ENCODE peak calls at places on chromosomes 1 and 21, in eight cellular contexts. One of them, this sample, is unnamed.

GRCh38 chr1:43997295-43997694 is 5.9 kb downstream of the CCDC24 start:
- DNase-seq in kidney epithelial cell: no peak
- DNase-seq in fibroblast of pulmonary artery: no peak
- DNase-seq in SK-N-SH: peak
- DNase-seq in left ventricle myocardium inferior: no peak
- DNase-seq in CD8-positive, alpha-beta T cell: peak
- DNase-seq in pancreas: no peak
- DNase-seq in astrocyte of the cerebellum: no peak
- DNase-seq in this sample: no peak

GRCh38 chr1:203163891-203164635 is 11.6 kb downstream of the MYBPH start:
- DNase-seq in kidney epithelial cell: no peak
- DNase-seq in fibroblast of pulmonary artery: no peak
- DNase-seq in SK-N-SH: no peak
- DNase-seq in left ventricle myocardium inferior: no peak
- DNase-seq in CD8-positive, alpha-beta T cell: no peak
- DNase-seq in pancreas: no peak
- DNase-seq in astrocyte of the cerebellum: no peak
- DNase-seq in this sample: no peak

GRCh38 chr1:93591291-93591832 is 90.3 kb downstream of the BCAR3 start:
- DNase-seq in kidney epithelial cell: no peak
- DNase-seq in fibroblast of pulmonary artery: no peak
- DNase-seq in SK-N-SH: no peak
- DNase-seq in left ventricle myocardium inferior: no peak
- DNase-seq in CD8-positive, alpha-beta T cell: no peak
- DNase-seq in pancreas: peak
- DNase-seq in astrocyte of the cerebellum: no peak
- DNase-seq in this sample: no peak

GRCh38 chr1:89633103-89633744 is at the start of gene LRRC8C:
- DNase-seq in kidney epithelial cell: no peak
- DNase-seq in fibroblast of pulmonary artery: peak
- DNase-seq in SK-N-SH: peak
- DNase-seq in left ventricle myocardium inferior: peak
- DNase-seq in CD8-positive, alpha-beta T cell: peak
- DNase-seq in pancreas: peak
- DNase-seq in astrocyte of the cerebellum: no peak
- DNase-seq in this sample: no peak

GRCh38 chr1:244672961-244673695 is 20.2 kb downstream of the DESI2 start:
- DNase-seq in kidney epithelial cell: no peak
- DNase-seq in fibroblast of pulmonary artery: peak
- DNase-seq in SK-N-SH: peak
- DNase-seq in left ventricle myocardium inferior: peak
- DNase-seq in CD8-positive, alpha-beta T cell: no peak
- DNase-seq in pancreas: no peak
- DNase-seq in astrocyte of the cerebellum: no peak
- DNase-seq in this sample: peak

GRCh38 chr1:226364129-226364899 is 43.6 kb downstream of the PARP1 start:
- DNase-seq in kidney epithelial cell: no peak
- DNase-seq in fibroblast of pulmonary artery: peak
- DNase-seq in SK-N-SH: peak
- DNase-seq in left ventricle myocardium inferior: peak
- DNase-seq in CD8-positive, alpha-beta T cell: no peak
- DNase-seq in pancreas: no peak
- DNase-seq in astrocyte of the cerebellum: no peak
- DNase-seq in this sample: no peak

GRCh38 chr1:70072239-70072751 is 133.1 kb downstream of the LRRC40 start:
- DNase-seq in kidney epithelial cell: peak
- DNase-seq in fibroblast of pulmonary artery: peak
- DNase-seq in SK-N-SH: no peak
- DNase-seq in left ventricle myocardium inferior: no peak
- DNase-seq in CD8-positive, alpha-beta T cell: no peak
- DNase-seq in pancreas: no peak
- DNase-seq in astrocyte of the cerebellum: peak
- DNase-seq in this sample: peak

GRCh38 chr1:185341196-185341781 is 24.2 kb upstream of the IVNS1ABP start:
- DNase-seq in kidney epithelial cell: no peak
- DNase-seq in fibroblast of pulmonary artery: no peak
- DNase-seq in SK-N-SH: no peak
- DNase-seq in left ventricle myocardium inferior: no peak
- DNase-seq in CD8-positive, alpha-beta T cell: no peak
- DNase-seq in pancreas: no peak
- DNase-seq in astrocyte of the cerebellum: no peak
- DNase-seq in this sample: no peak

GRCh38 chr1:239189998-239190512 is 196.3 kb upstream of the CHRM3 start:
- DNase-seq in kidney epithelial cell: no peak
- DNase-seq in fibroblast of pulmonary artery: no peak
- DNase-seq in SK-N-SH: no peak
- DNase-seq in left ventricle myocardium inferior: no peak
- DNase-seq in CD8-positive, alpha-beta T cell: no peak
- DNase-seq in pancreas: no peak
- DNase-seq in astrocyte of the cerebellum: no peak
- DNase-seq in this sample: no peak

GRCh38 chr1:197156692-197157091 is 10.2 kb upstream of the ASPM start:
- DNase-seq in kidney epithelial cell: no peak
- DNase-seq in fibroblast of pulmonary artery: no peak
- DNase-seq in SK-N-SH: no peak
- DNase-seq in left ventricle myocardium inferior: no peak
- DNase-seq in CD8-positive, alpha-beta T cell: no peak
- DNase-seq in pancreas: no peak
- DNase-seq in astrocyte of the cerebellum: no peak
- DNase-seq in this sample: no peak

GRCh38 chr1:150567341-150567716 is 12.1 kb downstream of the MCL1 start:
- DNase-seq in kidney epithelial cell: no peak
- DNase-seq in fibroblast of pulmonary artery: no peak
- DNase-seq in SK-N-SH: no peak
- DNase-seq in left ventricle myocardium inferior: no peak
- DNase-seq in CD8-positive, alpha-beta T cell: peak
- DNase-seq in pancreas: no peak
- DNase-seq in astrocyte of the cerebellum: no peak
- DNase-seq in this sample: no peak

GRCh38 chr1:3697810-3698209 is 45.5 kb downstream of the TP73 start:
- DNase-seq in kidney epithelial cell: no peak
- DNase-seq in fibroblast of pulmonary artery: no peak
- DNase-seq in SK-N-SH: no peak
- DNase-seq in left ventricle myocardium inferior: no peak
- DNase-seq in CD8-positive, alpha-beta T cell: no peak
- DNase-seq in pancreas: no peak
- DNase-seq in astrocyte of the cerebellum: no peak
- DNase-seq in this sample: no peak

GRCh38 chr1:195697130-195697529 is 911.1 kb downstream of the KCNT2 start:
- DNase-seq in kidney epithelial cell: no peak
- DNase-seq in fibroblast of pulmonary artery: no peak
- DNase-seq in SK-N-SH: no peak
- DNase-seq in left ventricle myocardium inferior: no peak
- DNase-seq in CD8-positive, alpha-beta T cell: no peak
- DNase-seq in pancreas: no peak
- DNase-seq in astrocyte of the cerebellum: no peak
- DNase-seq in this sample: no peak

GRCh38 chr1:201307760-201308499 is 24.6 kb downstream of the PKP1 start:
- DNase-seq in kidney epithelial cell: no peak
- DNase-seq in fibroblast of pulmonary artery: no peak
- DNase-seq in SK-N-SH: no peak
- DNase-seq in left ventricle myocardium inferior: no peak
- DNase-seq in CD8-positive, alpha-beta T cell: no peak
- DNase-seq in pancreas: no peak
- DNase-seq in astrocyte of the cerebellum: no peak
- DNase-seq in this sample: no peak

GRCh38 chr21:44751799-44752636 is 40.6 kb upstream of the TSPEAR start:
- DNase-seq in kidney epithelial cell: no peak
- DNase-seq in fibroblast of pulmonary artery: no peak
- DNase-seq in SK-N-SH: no peak
- DNase-seq in left ventricle myocardium inferior: no peak
- DNase-seq in CD8-positive, alpha-beta T cell: no peak
- DNase-seq in pancreas: no peak
- DNase-seq in astrocyte of the cerebellum: no peak
- DNase-seq in this sample: no peak

GRCh38 chr1:5969168-5969567 is 23.1 kb downstream of the NPHP4 start:
- DNase-seq in kidney epithelial cell: no peak
- DNase-seq in fibroblast of pulmonary artery: no peak
- DNase-seq in SK-N-SH: no peak
- DNase-seq in left ventricle myocardium inferior: no peak
- DNase-seq in CD8-positive, alpha-beta T cell: no peak
- DNase-seq in pancreas: no peak
- DNase-seq in astrocyte of the cerebellum: no peak
- DNase-seq in this sample: no peak

GRCh38 chr1:22673486-22674409 is 20.7 kb downstream of the C1QB start:
- DNase-seq in kidney epithelial cell: peak
- DNase-seq in fibroblast of pulmonary artery: peak
- DNase-seq in SK-N-SH: peak
- DNase-seq in left ventricle myocardium inferior: peak
- DNase-seq in CD8-positive, alpha-beta T cell: no peak
- DNase-seq in pancreas: no peak
- DNase-seq in astrocyte of the cerebellum: peak
- DNase-seq in this sample: no peak

GRCh38 chr1:77926561-77927357 is 38.3 kb downstream of the NEXN start:
- DNase-seq in kidney epithelial cell: no peak
- DNase-seq in fibroblast of pulmonary artery: no peak
- DNase-seq in SK-N-SH: no peak
- DNase-seq in left ventricle myocardium inferior: no peak
- DNase-seq in CD8-positive, alpha-beta T cell: no peak
- DNase-seq in pancreas: no peak
- DNase-seq in astrocyte of the cerebellum: no peak
- DNase-seq in this sample: no peak

GRCh38 chr1:203274603-203275381 is 30.5 kb upstream of the BTG2 start:
- DNase-seq in kidney epithelial cell: no peak
- DNase-seq in fibroblast of pulmonary artery: no peak
- DNase-seq in SK-N-SH: no peak
- DNase-seq in left ventricle myocardium inferior: no peak
- DNase-seq in CD8-positive, alpha-beta T cell: no peak
- DNase-seq in pancreas: no peak
- DNase-seq in astrocyte of the cerebellum: no peak
- DNase-seq in this sample: no peak

GRCh38 chr1:171611306-171611705 is 10.7 kb upstream of the MYOCOS start:
- DNase-seq in kidney epithelial cell: no peak
- DNase-seq in fibroblast of pulmonary artery: peak
- DNase-seq in SK-N-SH: no peak
- DNase-seq in left ventricle myocardium inferior: no peak
- DNase-seq in CD8-positive, alpha-beta T cell: no peak
- DNase-seq in pancreas: no peak
- DNase-seq in astrocyte of the cerebellum: no peak
- DNase-seq in this sample: no peak

GRCh38 chr1:244436336-244437102 is 15.2 kb downstream of the ADSS2 start:
- DNase-seq in kidney epithelial cell: no peak
- DNase-seq in fibroblast of pulmonary artery: peak
- DNase-seq in SK-N-SH: no peak
- DNase-seq in left ventricle myocardium inferior: no peak
- DNase-seq in CD8-positive, alpha-beta T cell: no peak
- DNase-seq in pancreas: no peak
- DNase-seq in astrocyte of the cerebellum: no peak
- DNase-seq in this sample: no peak

GRCh38 chr1:153795934-153796785 is 21.0 kb downstream of the SLC27A3 start:
- DNase-seq in kidney epithelial cell: no peak
- DNase-seq in fibroblast of pulmonary artery: no peak
- DNase-seq in SK-N-SH: no peak
- DNase-seq in left ventricle myocardium inferior: no peak
- DNase-seq in CD8-positive, alpha-beta T cell: peak
- DNase-seq in pancreas: no peak
- DNase-seq in astrocyte of the cerebellum: no peak
- DNase-seq in this sample: no peak

GRCh38 chr1:185157599-185158469 is 867 bp downstream of the SWT1 start:
- DNase-seq in kidney epithelial cell: no peak
- DNase-seq in fibroblast of pulmonary artery: no peak
- DNase-seq in SK-N-SH: no peak
- DNase-seq in left ventricle myocardium inferior: no peak
- DNase-seq in CD8-positive, alpha-beta T cell: no peak
- DNase-seq in pancreas: no peak
- DNase-seq in astrocyte of the cerebellum: no peak
- DNase-seq in this sample: no peak

GRCh38 chr1:160113407-160113806 is 2.2 kb upstream of the ATP1A2 start:
- DNase-seq in kidney epithelial cell: no peak
- DNase-seq in fibroblast of pulmonary artery: no peak
- DNase-seq in SK-N-SH: no peak
- DNase-seq in left ventricle myocardium inferior: no peak
- DNase-seq in CD8-positive, alpha-beta T cell: no peak
- DNase-seq in pancreas: no peak
- DNase-seq in astrocyte of the cerebellum: no peak
- DNase-seq in this sample: no peak
- TF ChIP-seq CTCF in kidney epithelial cell: no peak
- TF ChIP-seq CTCF in fibroblast of pulmonary artery: no peak
- TF ChIP-seq CTCF in SK-N-SH: peak
- TF ChIP-seq CTCF in left ventricle myocardium inferior: no peak
- TF ChIP-seq CTCF in CD8-positive, alpha-beta T cell: no peak
- TF ChIP-seq CTCF in pancreas: no peak
- TF ChIP-seq CTCF in astrocyte of the cerebellum: peak
- TF ChIP-seq CTCF in this sample: no peak

DNA sequence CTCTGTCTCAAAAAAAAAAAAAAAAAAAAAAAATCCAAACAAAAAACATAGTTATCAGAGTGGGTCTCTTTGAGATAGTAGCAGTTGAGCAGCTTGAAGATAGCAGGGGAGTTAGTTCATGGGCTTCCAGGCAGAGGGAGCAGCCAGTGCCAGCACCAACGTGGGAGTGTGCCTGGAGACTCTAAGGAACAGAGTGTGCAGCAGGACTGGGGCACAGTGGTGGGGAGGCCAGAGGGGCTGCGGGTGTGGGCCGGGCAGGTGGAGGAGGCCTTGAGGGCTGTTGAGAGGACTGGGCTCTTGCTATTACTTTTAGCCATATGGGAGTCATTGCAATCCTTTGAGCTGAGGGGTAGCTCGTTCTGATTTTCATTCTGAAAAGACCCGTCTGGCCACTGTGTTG is 63.8 kb downstream of the RYR2 start:
- DNase-seq in kidney epithelial cell: no peak
- DNase-seq in fibroblast of pulmonary artery: no peak
- DNase-seq in SK-N-SH: no peak
- DNase-seq in left ventricle myocardium inferior: no peak
- DNase-seq in CD8-positive, alpha-beta T cell: no peak
- DNase-seq in pancreas: no peak
- DNase-seq in astrocyte of the cerebellum: no peak
- DNase-seq in this sample: no peak
- TF ChIP-seq CTCF in kidney epithelial cell: no peak
- TF ChIP-seq CTCF in fibroblast of pulmonary artery: no peak
- TF ChIP-seq CTCF in SK-N-SH: no peak
- TF ChIP-seq CTCF in left ventricle myocardium inferior: no peak
- TF ChIP-seq CTCF in CD8-positive, alpha-beta T cell: no peak
- TF ChIP-seq CTCF in pancreas: no peak
- TF ChIP-seq CTCF in astrocyte of the cerebellum: no peak
- TF ChIP-seq CTCF in this sample: no peak

DNA sequence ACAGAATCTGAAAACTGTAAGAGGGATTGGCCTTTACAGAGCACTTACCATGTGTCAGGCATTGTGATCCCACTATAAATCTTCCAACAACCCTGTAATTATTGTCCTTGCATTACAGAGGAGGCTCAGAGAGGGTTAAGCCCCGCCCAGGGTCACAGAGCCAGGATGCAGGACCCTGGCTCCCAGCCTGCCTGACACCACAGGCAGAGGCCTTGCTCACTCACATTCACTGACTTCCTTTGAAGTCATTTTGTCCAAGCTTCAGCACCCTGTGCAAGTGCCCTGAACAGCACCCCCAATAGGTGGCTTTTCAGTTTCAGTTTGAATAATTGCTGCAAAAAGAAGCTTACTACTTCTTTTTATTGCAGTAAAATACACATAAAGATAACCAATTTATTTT is 256.8 kb upstream of the NFIA start:
- DNase-seq in kidney epithelial cell: no peak
- DNase-seq in fibroblast of pulmonary artery: no peak
- DNase-seq in SK-N-SH: no peak
- DNase-seq in left ventricle myocardium inferior: no peak
- DNase-seq in CD8-positive, alpha-beta T cell: no peak
- DNase-seq in pancreas: no peak
- DNase-seq in astrocyte of the cerebellum: no peak
- DNase-seq in this sample: no peak
- TF ChIP-seq CTCF in kidney epithelial cell: no peak
- TF ChIP-seq CTCF in fibroblast of pulmonary artery: peak
- TF ChIP-seq CTCF in SK-N-SH: peak
- TF ChIP-seq CTCF in left ventricle myocardium inferior: no peak
- TF ChIP-seq CTCF in CD8-positive, alpha-beta T cell: no peak
- TF ChIP-seq CTCF in pancreas: no peak
- TF ChIP-seq CTCF in astrocyte of the cerebellum: no peak
- TF ChIP-seq CTCF in this sample: no peak

GRCh38 chr1:16072616-16073484 is 601 bp downstream of the FAM131C start:
- DNase-seq in kidney epithelial cell: no peak
- DNase-seq in fibroblast of pulmonary artery: no peak
- DNase-seq in SK-N-SH: peak
- DNase-seq in left ventricle myocardium inferior: no peak
- DNase-seq in CD8-positive, alpha-beta T cell: no peak
- DNase-seq in pancreas: no peak
- DNase-seq in astrocyte of the cerebellum: no peak
- DNase-seq in this sample: no peak
- TF ChIP-seq CTCF in kidney epithelial cell: peak
- TF ChIP-seq CTCF in fibroblast of pulmonary artery: peak
- TF ChIP-seq CTCF in SK-N-SH: peak
- TF ChIP-seq CTCF in left ventricle myocardium inferior: no peak
- TF ChIP-seq CTCF in CD8-positive, alpha-beta T cell: no peak
- TF ChIP-seq CTCF in pancreas: no peak
- TF ChIP-seq CTCF in astrocyte of the cerebellum: peak
- TF ChIP-seq CTCF in this sample: peak